ENCODE peak calls at places on chromosomes 1 and 21, in seven cellular contexts. C is spleen; A is astrocyte of the cerebellum; U is stimulated activated CD4-positive, alpha-beta T cell treated with anti-CD3 and anti-CD28 coated beads, Interleukin-15, amount 100 ng/mL, for 24 hours; J is stomach; P is uterus; B is NB4. F is an unnamed sample.
A peak's percentile ranks its signal among the peaks of the same experiment; 100 is the strongest.

GRCh38 chr1:236489710-236490377 is 33.9 kb upstream of the LGALS8 start:
- DNase-seq in C (no peak), A (no peak), U (no peak), J (peak; percentile 31), P (no peak), B (peak; percentile 58), F (no peak)

GRCh38 chr1:245549981-245550701 is 395.4 kb downstream of the KIF26B start:
- DNase-seq in C (no peak), A (no peak), U (no peak), J (no peak), P (no peak), B (no peak), F (no peak)

GRCh38 chr1:204431310-204432184 is 19.9 kb upstream of the PPP1R15B start:
- DNase-seq in C (peak; percentile 92), A (peak; percentile 69), U (peak; percentile 88), J (peak; percentile 89), P (peak; percentile 85), B (peak; percentile 83), F (no peak)

GRCh38 chr21:34630536-34631143 is 15.7 kb upstream of the RCAN1 start:
- DNase-seq in C (no peak), A (peak; percentile 32), U (peak; percentile 20), J (no peak), P (no peak), B (peak; percentile 63), F (no peak)

GRCh38 chr1:109767596-109768334 is 4.0 kb upstream of the EPS8L3 start:
- DNase-seq in C (peak; percentile 48), A (no peak), U (no peak), J (peak; percentile 23), P (peak; percentile 6), B (no peak), F (no peak)

GRCh38 chr1:6803357-6803756 is 18.1 kb downstream of the CAMTA1 start:
- DNase-seq in C (no peak), A (no peak), U (no peak), J (no peak), P (no peak), B (no peak), F (no peak)

GRCh38 chr1:54708385-54708784 is 7.3 kb upstream of the TTC4 start:
- DNase-seq in C (no peak), A (no peak), U (no peak), J (no peak), P (no peak), B (no peak), F (no peak)

GRCh38 chr1:194342484-194343262 is 1156.3 kb upstream of the B3GALT2 start:
- DNase-seq in C (no peak), A (no peak), U (no peak), J (no peak), P (no peak), B (peak; percentile 42), F (no peak)

GRCh38 chr21:28294046-28294445 is 698.6 kb downstream of the LTN1 start:
- DNase-seq in C (no peak), A (no peak), U (no peak), J (no peak), P (no peak), B (no peak), F (no peak)